ENCODE peak calls at places on chromosomes 12 and 14, in six cellular contexts. One of them, this sample, is unnamed.

GRCh38 chr12:9753042-9753820 is 7.5 kb downstream of the CD69 start:
- DNase-seq in D721Med: no peak
- DNase-seq in AG04450: no peak
- DNase-seq in IMR-90: no peak
- DNase-seq in ovary: no peak
- DNase-seq in brain microvascular endothelial cell: no peak
- DNase-seq in this sample: no peak

GRCh38 chr12:12872934-12873275 is 18.5 kb upstream of the GPRC5A start:
- DNase-seq in D721Med: no peak
- DNase-seq in AG04450: no peak
- DNase-seq in IMR-90: peak
- DNase-seq in ovary: no peak
- DNase-seq in brain microvascular endothelial cell: peak
- DNase-seq in this sample: no peak

GRCh38 chr12:67909091-67909531 is 80.1 kb upstream of the IFNG-AS1 start:
- DNase-seq in D721Med: no peak
- DNase-seq in AG04450: peak
- DNase-seq in IMR-90: peak
- DNase-seq in ovary: no peak
- DNase-seq in brain microvascular endothelial cell: peak
- DNase-seq in this sample: no peak

GRCh38 chr14:68715032-68715924 is 77.6 kb downstream of the ZFP36L1 start:
- DNase-seq in D721Med: no peak
- DNase-seq in AG04450: no peak
- DNase-seq in IMR-90: peak
- DNase-seq in ovary: no peak
- DNase-seq in brain microvascular endothelial cell: peak
- DNase-seq in this sample: no peak

GRCh38 chr12:89051065-89051677 is 301.1 kb downstream of the DUSP6 start:
- DNase-seq in D721Med: no peak
- DNase-seq in AG04450: peak
- DNase-seq in IMR-90: peak
- DNase-seq in ovary: no peak
- DNase-seq in brain microvascular endothelial cell: peak
- DNase-seq in this sample: no peak

GRCh38 chr12:63042646-63043045 is 107.7 kb upstream of the PPM1H start:
- DNase-seq in D721Med: no peak
- DNase-seq in AG04450: no peak
- DNase-seq in IMR-90: peak
- DNase-seq in ovary: no peak
- DNase-seq in brain microvascular endothelial cell: no peak
- DNase-seq in this sample: no peak

GRCh38 chr14:76810953-76811400 is 1.7 kb downstream of the ANGEL1 start:
- DNase-seq in D721Med: no peak
- DNase-seq in AG04450: no peak
- DNase-seq in IMR-90: peak
- DNase-seq in ovary: no peak
- DNase-seq in brain microvascular endothelial cell: peak
- DNase-seq in this sample: no peak

GRCh38 chr14:101128478-101129450 is 225.2 kb upstream of the RTL1 start:
- DNase-seq in D721Med: no peak
- DNase-seq in AG04450: no peak
- DNase-seq in IMR-90: no peak
- DNase-seq in ovary: no peak
- DNase-seq in brain microvascular endothelial cell: no peak
- DNase-seq in this sample: no peak

GRCh38 chr12:46433829-46434228 is 61.3 kb upstream of the SLC38A2 start:
- DNase-seq in D721Med: no peak
- DNase-seq in AG04450: no peak
- DNase-seq in IMR-90: no peak
- DNase-seq in ovary: no peak
- DNase-seq in brain microvascular endothelial cell: no peak
- DNase-seq in this sample: no peak

GRCh38 chr14:72812292-72812851 is 81.5 kb downstream of the DPF3 start:
- DNase-seq in D721Med: no peak
- DNase-seq in AG04450: no peak
- DNase-seq in IMR-90: no peak
- DNase-seq in ovary: no peak
- DNase-seq in brain microvascular endothelial cell: no peak
- DNase-seq in this sample: no peak

GRCh38 chr12:122994140-122994675 is 13.7 kb downstream of the ARL6IP4 start:
- DNase-seq in D721Med: no peak
- DNase-seq in AG04450: no peak
- DNase-seq in IMR-90: no peak
- DNase-seq in ovary: no peak
- DNase-seq in brain microvascular endothelial cell: no peak
- DNase-seq in this sample: no peak

GRCh38 chr14:67574156-67574555 is 25.9 kb downstream of the PIGH start:
- DNase-seq in D721Med: no peak
- DNase-seq in AG04450: no peak
- DNase-seq in IMR-90: no peak
- DNase-seq in ovary: no peak
- DNase-seq in brain microvascular endothelial cell: no peak
- DNase-seq in this sample: no peak

GRCh38 chr12:110765144-110765543 is 22.5 kb upstream of the PPP1CC start:
- DNase-seq in D721Med: no peak
- DNase-seq in AG04450: no peak
- DNase-seq in IMR-90: no peak
- DNase-seq in ovary: no peak
- DNase-seq in brain microvascular endothelial cell: no peak
- DNase-seq in this sample: no peak

GRCh38 chr14:64718762-64719161 is 14.5 kb downstream of the PLEKHG3 start:
- DNase-seq in D721Med: no peak
- DNase-seq in AG04450: no peak
- DNase-seq in IMR-90: no peak
- DNase-seq in ovary: peak
- DNase-seq in brain microvascular endothelial cell: no peak
- DNase-seq in this sample: no peak

GRCh38 chr14:55556929-55557623 is 22.9 kb upstream of the KTN1 start:
- DNase-seq in D721Med: no peak
- DNase-seq in AG04450: peak
- DNase-seq in IMR-90: peak
- DNase-seq in ovary: peak
- DNase-seq in brain microvascular endothelial cell: peak
- DNase-seq in this sample: no peak

GRCh38 chr14:77682158-77682553 is 25.7 kb downstream of the ALKBH1 start:
- DNase-seq in D721Med: no peak
- DNase-seq in AG04450: no peak
- DNase-seq in IMR-90: peak
- DNase-seq in ovary: no peak
- DNase-seq in brain microvascular endothelial cell: no peak
- DNase-seq in this sample: no peak

GRCh38 chr14:103121161-103121845 is 2.0 kb upstream of the TNFAIP2 start:
- DNase-seq in D721Med: no peak
- DNase-seq in AG04450: no peak
- DNase-seq in IMR-90: no peak
- DNase-seq in ovary: peak
- DNase-seq in brain microvascular endothelial cell: no peak
- DNase-seq in this sample: no peak

GRCh38 chr14:94545131-94545841 is 16.0 kb upstream of the SERPINA4 start:
- DNase-seq in D721Med: no peak
- DNase-seq in AG04450: no peak
- DNase-seq in IMR-90: no peak
- DNase-seq in ovary: no peak
- DNase-seq in brain microvascular endothelial cell: peak
- DNase-seq in this sample: no peak

GRCh38 chr14:95059126-95059525 is 98.2 kb downstream of the DICER1 start:
- DNase-seq in D721Med: no peak
- DNase-seq in AG04450: no peak
- DNase-seq in IMR-90: no peak
- DNase-seq in ovary: no peak
- DNase-seq in brain microvascular endothelial cell: no peak
- DNase-seq in this sample: no peak

GRCh38 chr12:131065801-131066200 is 112.1 kb downstream of the ADGRD1 start:
- DNase-seq in D721Med: no peak
- DNase-seq in AG04450: no peak
- DNase-seq in IMR-90: no peak
- DNase-seq in ovary: no peak
- DNase-seq in brain microvascular endothelial cell: no peak
- DNase-seq in this sample: no peak

GRCh38 chr14:105193916-105194782 is 13.0 kb upstream of the NUDT14 start:
- DNase-seq in D721Med: no peak
- DNase-seq in AG04450: no peak
- DNase-seq in IMR-90: peak
- DNase-seq in ovary: no peak
- DNase-seq in brain microvascular endothelial cell: no peak
- DNase-seq in this sample: no peak

GRCh38 chr12:32644455-32644854 is 34.6 kb upstream of the DNM1L start:
- DNase-seq in D721Med: no peak
- DNase-seq in AG04450: no peak
- DNase-seq in IMR-90: no peak
- DNase-seq in ovary: no peak
- DNase-seq in brain microvascular endothelial cell: peak
- DNase-seq in this sample: no peak

GRCh38 chr12:118760623-118761022 is 220.7 kb upstream of the SRRM4 start:
- DNase-seq in D721Med: no peak
- DNase-seq in AG04450: no peak
- DNase-seq in IMR-90: no peak
- DNase-seq in ovary: no peak
- DNase-seq in brain microvascular endothelial cell: no peak
- DNase-seq in this sample: no peak

GRCh38 chr14:21541413-21542074 is 15.4 kb upstream of the SALL2 start:
- DNase-seq in D721Med: no peak
- DNase-seq in AG04450: no peak
- DNase-seq in IMR-90: no peak
- DNase-seq in ovary: no peak
- DNase-seq in brain microvascular endothelial cell: no peak
- DNase-seq in this sample: no peak

GRCh38 chr14:37172936-37173613 is 669 bp upstream of the SLC25A21 start:
- DNase-seq in D721Med: no peak
- DNase-seq in AG04450: no peak
- DNase-seq in IMR-90: no peak
- DNase-seq in ovary: no peak
- DNase-seq in brain microvascular endothelial cell: no peak
- DNase-seq in this sample: no peak

GRCh38 chr14:36254020-36254614 is 66.3 kb downstream of the MBIP start:
- DNase-seq in D721Med: no peak
- DNase-seq in AG04450: no peak
- DNase-seq in IMR-90: peak
- DNase-seq in ovary: no peak
- DNase-seq in brain microvascular endothelial cell: peak
- DNase-seq in this sample: no peak

GRCh38 chr12:34599530-34600513 is 577.5 kb downstream of the ALG10 start:
- DNase-seq in D721Med: no peak
- DNase-seq in AG04450: no peak
- DNase-seq in IMR-90: no peak
- DNase-seq in ovary: peak
- DNase-seq in brain microvascular endothelial cell: no peak
- DNase-seq in this sample: peak

GRCh38 chr12:123931686-123932321 is 40.8 kb downstream of the CCDC92 start:
- DNase-seq in D721Med: no peak
- DNase-seq in AG04450: no peak
- DNase-seq in IMR-90: no peak
- DNase-seq in ovary: no peak
- DNase-seq in brain microvascular endothelial cell: no peak
- DNase-seq in this sample: no peak

GRCh38 chr14:36520601-36521525 is 831 bp upstream of the NKX2-1 start:
- DNase-seq in D721Med: no peak
- DNase-seq in AG04450: no peak
- DNase-seq in IMR-90: peak
- DNase-seq in ovary: no peak
- DNase-seq in brain microvascular endothelial cell: no peak
- DNase-seq in this sample: peak

GRCh38 chr12:13950502-13950901 is 30.9 kb downstream of the GRIN2B start:
- DNase-seq in D721Med: no peak
- DNase-seq in AG04450: no peak
- DNase-seq in IMR-90: no peak
- DNase-seq in ovary: no peak
- DNase-seq in brain microvascular endothelial cell: no peak
- DNase-seq in this sample: no peak

DNA sequence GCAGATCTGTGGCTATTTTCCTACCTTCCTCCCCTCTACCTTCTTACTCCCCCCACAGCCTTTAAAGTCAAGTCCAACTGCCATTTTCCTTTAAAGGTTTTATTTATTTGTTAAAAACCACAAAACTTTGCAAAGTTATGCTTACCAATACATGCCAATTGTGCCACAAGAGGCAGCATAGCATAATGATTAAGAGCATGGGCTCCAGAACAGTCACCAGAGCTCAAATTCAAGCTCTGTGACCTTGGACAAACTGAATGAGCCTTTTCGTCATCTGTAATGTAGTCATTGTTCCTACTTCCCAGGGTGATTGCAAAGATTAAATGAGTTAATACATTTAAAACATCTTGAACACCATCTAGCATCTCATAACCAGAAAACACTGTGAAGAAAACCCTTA is 13.0 kb upstream of the FMNL3 start:
- DNase-seq in D721Med: no peak
- DNase-seq in AG04450: no peak
- DNase-seq in IMR-90: no peak
- DNase-seq in ovary: no peak
- DNase-seq in brain microvascular endothelial cell: no peak
- DNase-seq in this sample: no peak
- TF ChIP-seq CTCF in D721Med: peak
- TF ChIP-seq CTCF in AG04450: peak
- TF ChIP-seq CTCF in IMR-90: no peak
- TF ChIP-seq CTCF in ovary: no peak
- TF ChIP-seq CTCF in brain microvascular endothelial cell: no peak
- TF ChIP-seq CTCF in this sample: no peak

DNA sequence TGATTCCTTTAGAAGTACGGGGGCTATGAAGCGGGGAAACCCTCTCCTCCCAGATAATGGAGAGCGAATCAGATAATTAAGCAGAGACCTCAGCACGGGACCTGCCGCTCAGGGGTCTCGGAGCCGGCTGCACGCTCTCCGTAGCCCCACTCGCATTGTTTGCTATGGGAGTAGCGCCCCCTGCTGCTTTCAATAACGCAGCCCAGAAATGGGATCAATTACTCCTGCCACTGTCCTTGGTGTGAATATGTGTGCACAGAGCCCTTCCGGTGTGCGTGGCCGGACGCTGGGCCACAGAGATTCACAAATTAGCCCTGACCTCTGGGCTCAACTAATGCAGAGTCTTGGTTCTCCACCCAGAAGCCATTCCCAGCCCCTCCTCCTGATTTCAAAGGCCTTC is 76.4 kb upstream of the TMEM132C start:
- DNase-seq in D721Med: no peak
- DNase-seq in AG04450: no peak
- DNase-seq in IMR-90: no peak
- DNase-seq in ovary: no peak
- DNase-seq in brain microvascular endothelial cell: no peak
- DNase-seq in this sample: peak
- TF ChIP-seq CTCF in D721Med: peak
- TF ChIP-seq CTCF in AG04450: no peak
- TF ChIP-seq CTCF in IMR-90: no peak
- TF ChIP-seq CTCF in ovary: no peak
- TF ChIP-seq CTCF in brain microvascular endothelial cell: peak
- TF ChIP-seq CTCF in this sample: peak

GRCh38 chr12:3655331-3655900 is 97.5 kb downstream of the CRACR2A start:
- DNase-seq in D721Med: no peak
- DNase-seq in AG04450: no peak
- DNase-seq in IMR-90: no peak
- DNase-seq in ovary: no peak
- DNase-seq in brain microvascular endothelial cell: no peak
- DNase-seq in this sample: no peak
- TF ChIP-seq CTCF in D721Med: peak
- TF ChIP-seq CTCF in AG04450: peak
- TF ChIP-seq CTCF in IMR-90: peak
- TF ChIP-seq CTCF in ovary: no peak
- TF ChIP-seq CTCF in brain microvascular endothelial cell: peak
- TF ChIP-seq CTCF in this sample: peak

GRCh38 chr14:58884442-58884841 is 246.7 kb downstream of the DACT1 start:
- DNase-seq in D721Med: no peak
- DNase-seq in AG04450: no peak
- DNase-seq in IMR-90: no peak
- DNase-seq in ovary: no peak
- DNase-seq in brain microvascular endothelial cell: no peak
- DNase-seq in this sample: no peak
- TF ChIP-seq CTCF in D721Med: peak
- TF ChIP-seq CTCF in AG04450: peak
- TF ChIP-seq CTCF in IMR-90: peak
- TF ChIP-seq CTCF in ovary: no peak
- TF ChIP-seq CTCF in brain microvascular endothelial cell: peak
- TF ChIP-seq CTCF in this sample: peak